ENCODE peak calls at places on chromosomes 16 and 17, in five cellular contexts. One of them, this sample, is unnamed.

GRCh38 chr17:16486373-16487250 is 5.4 kb downstream of the LRRC75A start:
- DNase-seq in CD8-positive, alpha-beta T cell: no peak
- DNase-seq in uterus: peak; percentile 72
- DNase-seq in CD8-positive, alpha-beta memory T cell: no peak
- DNase-seq in breast epithelium: peak; percentile 97
- DNase-seq in this sample: peak; percentile 91

GRCh38 chr17:54256530-54256929 is 433.8 kb downstream of the KIF2B start:
- DNase-seq in breast epithelium: no peak
- DNase-seq in CD8-positive, alpha-beta memory T cell: no peak
- DNase-seq in CD8-positive, alpha-beta T cell: no peak
- DNase-seq in uterus: no peak
- DNase-seq in this sample: no peak

GRCh38 chr17:74190154-74190553 is 13.3 kb upstream of the RPL38 start:
- DNase-seq in breast epithelium: no peak
- DNase-seq in uterus: no peak
- DNase-seq in CD8-positive, alpha-beta memory T cell: no peak
- DNase-seq in CD8-positive, alpha-beta T cell: no peak
- DNase-seq in this sample: no peak

GRCh38 chr17:40561294-40561870 is 3.9 kb downstream of the CCR7 start:
- DNase-seq in breast epithelium: no peak
- DNase-seq in uterus: no peak
- DNase-seq in CD8-positive, alpha-beta memory T cell: no peak
- DNase-seq in CD8-positive, alpha-beta T cell: no peak
- DNase-seq in this sample: no peak

GRCh38 chr17:1486802-1487695 is 5.4 kb downstream of the MYO1C start:
- DNase-seq in uterus: peak; percentile 85
- DNase-seq in CD8-positive, alpha-beta T cell: peak; percentile 60
- DNase-seq in breast epithelium: peak; percentile 94
- DNase-seq in CD8-positive, alpha-beta memory T cell: peak; percentile 74
- DNase-seq in this sample: peak; percentile 93

GRCh38 chr16:74862743-74863244 is 88.2 kb upstream of the FA2H start:
- DNase-seq in uterus: no peak
- DNase-seq in CD8-positive, alpha-beta T cell: no peak
- DNase-seq in CD8-positive, alpha-beta memory T cell: peak; percentile 14
- DNase-seq in breast epithelium: no peak
- DNase-seq in this sample: no peak

GRCh38 chr17:36623281-36623680 is 21.9 kb downstream of the MRM1 start:
- DNase-seq in uterus: no peak
- DNase-seq in CD8-positive, alpha-beta memory T cell: no peak
- DNase-seq in breast epithelium: no peak
- DNase-seq in CD8-positive, alpha-beta T cell: no peak
- DNase-seq in this sample: no peak

GRCh38 chr17:64326030-64326419 is 63.0 kb upstream of the TEX2 start:
- DNase-seq in breast epithelium: no peak
- DNase-seq in uterus: no peak
- DNase-seq in CD8-positive, alpha-beta memory T cell: no peak
- DNase-seq in CD8-positive, alpha-beta T cell: no peak
- DNase-seq in this sample: no peak

GRCh38 chr17:21453144-21453982 is 77.2 kb downstream of the KCNJ12 start:
- DNase-seq in breast epithelium: no peak
- DNase-seq in uterus: no peak
- DNase-seq in CD8-positive, alpha-beta memory T cell: no peak
- DNase-seq in CD8-positive, alpha-beta T cell: no peak
- DNase-seq in this sample: no peak

GRCh38 chr17:82410014-82410716 is 8.0 kb upstream of the HEXD start:
- DNase-seq in breast epithelium: no peak
- DNase-seq in CD8-positive, alpha-beta memory T cell: no peak
- DNase-seq in uterus: no peak
- DNase-seq in CD8-positive, alpha-beta T cell: no peak
- DNase-seq in this sample: no peak

GRCh38 chr17:67993998-67994361 is 2.3 kb downstream of the C17orf58 start:
- DNase-seq in breast epithelium: no peak
- DNase-seq in CD8-positive, alpha-beta T cell: no peak
- DNase-seq in CD8-positive, alpha-beta memory T cell: no peak
- DNase-seq in uterus: no peak
- DNase-seq in this sample: no peak

GRCh38 chr16:84543931-84544776 is 39.7 kb upstream of the MEAK7 start:
- DNase-seq in breast epithelium: no peak
- DNase-seq in CD8-positive, alpha-beta T cell: no peak
- DNase-seq in CD8-positive, alpha-beta memory T cell: no peak
- DNase-seq in uterus: peak; percentile 32
- DNase-seq in this sample: no peak

GRCh38 chr17:68302666-68303065 is 11.4 kb downstream of the ARSG start:
- DNase-seq in CD8-positive, alpha-beta memory T cell: no peak
- DNase-seq in breast epithelium: no peak
- DNase-seq in CD8-positive, alpha-beta T cell: no peak
- DNase-seq in uterus: no peak
- DNase-seq in this sample: no peak

GRCh38 chr16:71846443-71846842 is 667 bp downstream of the ATXN1L start:
- DNase-seq in CD8-positive, alpha-beta T cell: no peak
- DNase-seq in breast epithelium: no peak
- DNase-seq in uterus: no peak
- DNase-seq in CD8-positive, alpha-beta memory T cell: no peak
- DNase-seq in this sample: no peak

GRCh38 chr17:82400206-82400605 is 17.9 kb upstream of the HEXD start:
- DNase-seq in CD8-positive, alpha-beta T cell: no peak
- DNase-seq in breast epithelium: no peak
- DNase-seq in uterus: no peak
- DNase-seq in CD8-positive, alpha-beta memory T cell: no peak
- DNase-seq in this sample: no peak

GRCh38 chr17:15946611-15947120 is 1.7 kb downstream of the ADORA2B start:
- DNase-seq in CD8-positive, alpha-beta T cell: no peak
- DNase-seq in breast epithelium: no peak
- DNase-seq in CD8-positive, alpha-beta memory T cell: no peak
- DNase-seq in uterus: no peak
- DNase-seq in this sample: peak; percentile 42

GRCh38 chr16:27749547-27749875 is 199.6 kb downstream of the KATNIP start:
- DNase-seq in CD8-positive, alpha-beta T cell: no peak
- DNase-seq in uterus: no peak
- DNase-seq in CD8-positive, alpha-beta memory T cell: no peak
- DNase-seq in breast epithelium: no peak
- DNase-seq in this sample: no peak

GRCh38 chr17:40369923-40370322 is 5.4 kb upstream of the GJD3 start:
- DNase-seq in breast epithelium: no peak
- DNase-seq in CD8-positive, alpha-beta T cell: no peak
- DNase-seq in uterus: no peak
- DNase-seq in CD8-positive, alpha-beta memory T cell: no peak
- DNase-seq in this sample: no peak

GRCh38 chr17:4480929-4481898 is 17.5 kb upstream of the SPNS2 start:
- DNase-seq in breast epithelium: no peak
- DNase-seq in CD8-positive, alpha-beta T cell: no peak
- DNase-seq in CD8-positive, alpha-beta memory T cell: peak; percentile 24
- DNase-seq in uterus: no peak
- DNase-seq in this sample: no peak

GRCh38 chr17:47267354-47267828 is 13.8 kb downstream of the ITGB3 start:
- DNase-seq in uterus: no peak
- DNase-seq in CD8-positive, alpha-beta memory T cell: no peak
- DNase-seq in breast epithelium: no peak
- DNase-seq in CD8-positive, alpha-beta T cell: no peak
- DNase-seq in this sample: no peak

GRCh38 chr16:75062135-75062943 is 54.2 kb downstream of the LDHD start:
- DNase-seq in uterus: no peak
- DNase-seq in CD8-positive, alpha-beta T cell: no peak
- DNase-seq in breast epithelium: no peak
- DNase-seq in CD8-positive, alpha-beta memory T cell: no peak
- DNase-seq in this sample: no peak

GRCh38 chr16:55179858-55180585 is 144.0 kb upstream of the IRX6 start:
- DNase-seq in uterus: no peak
- DNase-seq in breast epithelium: no peak
- DNase-seq in CD8-positive, alpha-beta memory T cell: no peak
- DNase-seq in CD8-positive, alpha-beta T cell: no peak
- DNase-seq in this sample: no peak

GRCh38 chr16:53789159-53789558 is 85.2 kb downstream of the FTO start:
- DNase-seq in uterus: no peak
- DNase-seq in CD8-positive, alpha-beta T cell: no peak
- DNase-seq in CD8-positive, alpha-beta memory T cell: no peak
- DNase-seq in breast epithelium: no peak
- DNase-seq in this sample: no peak

GRCh38 chr17:9179602-9180001 is 158.3 kb downstream of the NTN1 start:
- DNase-seq in uterus: no peak
- DNase-seq in CD8-positive, alpha-beta memory T cell: no peak
- DNase-seq in CD8-positive, alpha-beta T cell: no peak
- DNase-seq in breast epithelium: no peak
- DNase-seq in this sample: no peak

GRCh38 chr17:63486317-63487013 is 9.6 kb downstream of the ACE start:
- DNase-seq in uterus: no peak
- DNase-seq in breast epithelium: no peak
- DNase-seq in CD8-positive, alpha-beta memory T cell: no peak
- DNase-seq in CD8-positive, alpha-beta T cell: no peak
- DNase-seq in this sample: peak; percentile 21

GRCh38 chr17:45755050-45755449 is 29.1 kb upstream of the CRHR1 start:
- DNase-seq in CD8-positive, alpha-beta T cell: no peak
- DNase-seq in CD8-positive, alpha-beta memory T cell: no peak
- DNase-seq in breast epithelium: no peak
- DNase-seq in uterus: no peak
- DNase-seq in this sample: no peak

GRCh38 chr16:50462793-50463507 is 85.2 kb upstream of the NKD1 start:
- DNase-seq in breast epithelium: peak; percentile 6
- DNase-seq in CD8-positive, alpha-beta T cell: no peak
- DNase-seq in CD8-positive, alpha-beta memory T cell: no peak
- DNase-seq in uterus: no peak
- DNase-seq in this sample: no peak
- H3K4me1 ChIP-seq in breast epithelium: no peaks in the 10 kb centered on the region
- H3K4me1 ChIP-seq in CD8-positive, alpha-beta T cell: no peaks in the 10 kb centered on the region
- H3K4me1 ChIP-seq in CD8-positive, alpha-beta memory T cell: no peaks in the 10 kb centered on the region
- H3K4me1 ChIP-seq in uterus: peaks cover 2% of the 10 kb centered on the region
- H3K4me1 ChIP-seq in this sample: no peaks in the 10 kb centered on the region

DNA sequence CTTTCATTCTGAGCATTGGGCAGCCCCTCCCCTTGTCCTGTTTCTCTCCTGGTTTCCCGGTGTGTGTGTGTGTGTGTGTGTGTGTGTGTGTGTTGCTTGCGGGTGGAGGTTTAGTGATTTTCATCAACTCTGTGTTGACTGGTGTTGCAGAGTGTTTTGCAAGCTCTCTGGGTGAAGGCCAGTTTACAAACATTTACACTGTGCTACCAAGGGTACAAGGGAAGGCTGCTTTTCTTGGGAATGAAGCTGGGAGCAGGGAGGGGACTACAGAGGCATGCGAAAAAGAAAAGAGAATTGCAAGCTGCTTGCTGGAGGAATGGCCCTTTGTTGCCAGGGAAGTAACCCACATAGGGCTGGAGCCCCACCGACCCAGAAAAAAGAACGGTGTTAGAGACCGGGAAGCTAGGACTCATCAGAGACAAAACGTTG is 29.6 kb downstream of the HS3ST3B1 start:
- DNase-seq in CD8-positive, alpha-beta T cell: no peak
- DNase-seq in uterus: no peak
- DNase-seq in breast epithelium: no peak
- DNase-seq in CD8-positive, alpha-beta memory T cell: no peak
- DNase-seq in this sample: no peak
- H3K27ac ChIP-seq in CD8-positive, alpha-beta T cell: no peak overlapping the region
- H3K27ac ChIP-seq in uterus: no peak overlapping the region
- H3K27ac ChIP-seq in breast epithelium: no peak overlapping the region
- H3K27ac ChIP-seq in CD8-positive, alpha-beta memory T cell: no peak overlapping the region
- H3K27ac ChIP-seq in this sample: no peak overlapping the region

DNA sequence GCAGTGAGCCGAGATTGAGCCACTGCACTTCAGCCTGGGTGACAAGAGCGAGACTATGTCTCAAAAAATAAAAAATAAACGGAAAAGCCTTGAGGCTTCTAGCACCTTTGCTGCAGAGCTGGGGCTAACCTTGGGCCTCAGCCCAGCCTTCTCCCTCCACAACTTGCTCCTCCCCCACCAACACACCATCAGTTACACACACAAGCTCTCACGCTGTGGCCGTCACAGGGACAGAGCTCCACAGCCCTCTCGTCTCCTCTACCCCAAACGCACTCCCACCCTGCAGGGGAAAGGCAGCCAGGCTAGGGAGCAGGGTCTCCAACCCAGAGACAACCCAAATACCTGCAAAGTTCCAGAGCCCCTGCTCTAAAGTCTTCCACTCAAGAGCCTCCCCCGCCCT is 22.0 kb upstream of the MRPS23 start:
- DNase-seq in breast epithelium: no peak
- DNase-seq in CD8-positive, alpha-beta T cell: no peak
- DNase-seq in uterus: no peak
- DNase-seq in CD8-positive, alpha-beta memory T cell: no peak
- DNase-seq in this sample: no peak
- H3K4me1 ChIP-seq in breast epithelium: peaks cover 31% of the 10 kb centered on the region
- H3K4me1 ChIP-seq in CD8-positive, alpha-beta T cell: peaks cover 16% of the 10 kb centered on the region
- H3K4me1 ChIP-seq in uterus: peaks cover 35% of the 10 kb centered on the region
- H3K4me1 ChIP-seq in CD8-positive, alpha-beta memory T cell: peaks cover 8% of the 10 kb centered on the region
- H3K4me1 ChIP-seq in this sample: no peaks in the 10 kb centered on the region

DNA sequence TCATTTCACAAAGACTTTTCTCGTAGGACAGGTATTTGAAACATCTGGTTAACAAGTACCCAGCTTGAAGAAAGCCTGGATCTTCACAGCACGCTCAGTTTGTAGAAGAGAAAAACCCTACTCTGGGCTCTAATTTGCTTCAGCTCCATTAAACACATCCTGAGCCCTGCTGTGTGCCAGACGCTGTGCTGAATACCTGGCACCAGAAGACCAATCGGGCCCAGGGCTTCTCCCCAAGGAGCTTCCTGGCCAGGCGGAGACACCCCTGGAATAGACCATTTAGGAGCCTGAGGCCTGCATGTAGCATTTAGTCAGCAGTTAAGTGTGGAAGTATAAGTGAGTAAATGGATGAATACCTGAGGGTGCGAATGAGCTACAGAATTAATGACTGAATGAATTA is 8.9 kb upstream of the ABAT start:
- DNase-seq in CD8-positive, alpha-beta T cell: no peak
- DNase-seq in CD8-positive, alpha-beta memory T cell: no peak
- DNase-seq in breast epithelium: no peak
- DNase-seq in uterus: no peak
- DNase-seq in this sample: no peak
- H3K27ac ChIP-seq in CD8-positive, alpha-beta T cell: no peak overlapping the region
- H3K27ac ChIP-seq in CD8-positive, alpha-beta memory T cell: no peak overlapping the region
- H3K27ac ChIP-seq in breast epithelium: no peak overlapping the region
- H3K27ac ChIP-seq in uterus: no peak overlapping the region
- H3K27ac ChIP-seq in this sample: no peak overlapping the region

DNA sequence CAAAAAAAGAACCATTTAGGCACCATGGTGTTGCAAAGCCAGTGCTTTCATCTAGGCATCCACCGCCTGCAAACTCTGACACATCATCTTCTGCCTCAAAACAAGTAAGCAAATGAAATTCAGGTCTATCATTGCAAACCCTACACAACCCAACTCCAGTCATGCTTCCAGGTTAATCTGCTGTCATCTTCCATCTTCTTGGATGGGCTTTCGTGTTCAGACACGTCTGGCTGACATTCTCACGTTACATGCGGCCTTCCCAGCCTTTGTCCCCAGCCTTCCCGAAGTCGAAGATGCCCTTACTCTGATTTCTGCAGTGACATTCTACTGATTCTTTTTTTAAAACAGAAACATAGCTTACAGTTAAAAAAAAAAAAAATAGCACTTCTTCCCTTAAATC is 8.8 kb downstream of the ANKRD11 start:
- DNase-seq in uterus: no peak
- DNase-seq in breast epithelium: no peak
- DNase-seq in CD8-positive, alpha-beta T cell: no peak
- DNase-seq in CD8-positive, alpha-beta memory T cell: no peak
- DNase-seq in this sample: no peak
- H3K4me1 ChIP-seq in uterus: peaks cover 12% of the 10 kb centered on the region
- H3K4me1 ChIP-seq in breast epithelium: peaks cover 17% of the 10 kb centered on the region
- H3K4me1 ChIP-seq in CD8-positive, alpha-beta T cell: peaks cover 87% of the 10 kb centered on the region
- H3K4me1 ChIP-seq in CD8-positive, alpha-beta memory T cell: peaks cover 92% of the 10 kb centered on the region
- H3K4me1 ChIP-seq in this sample: peaks cover 6% of the 10 kb centered on the region